ENCODE peak calls at places on chromosome 6, in ten cellular contexts. R, J, Z, L, N, V, Y, K, S and C are unnamed samples.

GRCh38 chr6:139433647-139434419 is 59.4 kb upstream of the CITED2 start:
- DNase-seq in N (no peak), K (no peak), L (no peak), V (peak; percentile 21), J (no peak), R (no peak), S (peak; percentile 25), Z (no peak), Y (no peak), C (peak; percentile 11)

GRCh38 chr6:148776321-148776966 is 29.6 kb downstream of the UST start:
- DNase-seq in L (no peak), V (peak; percentile 61), Z (no peak), R (no peak), K (no peak), J (no peak), N (no peak), S (no peak), Y (no peak), C (no peak)

GRCh38 chr6:34151321-34152041 is 5.6 kb upstream of the GRM4 start:
- DNase-seq in J (peak; percentile 51), K (peak; percentile 45), Z (no peak), N (no peak), L (no peak), R (peak; percentile 27), V (no peak), S (no peak), Y (no peak), C (no peak)

GRCh38 chr6:45483501-45483900 is 105.8 kb upstream of the SUPT3H start:
- DNase-seq in V (no peak), J (no peak), Z (no peak), K (no peak), N (no peak), L (no peak), S (no peak), R (no peak), Y (no peak), C (no peak)

GRCh38 chr6:155130161-155130853 is 133.5 kb upstream of the CLDN20 start:
- DNase-seq in N (no peak), V (no peak), Z (no peak), L (no peak), R (no peak), S (no peak), K (no peak), J (no peak), Y (no peak), C (no peak)

GRCh38 chr6:134379086-134379485 is 61.2 kb upstream of the SGK1 start:
- DNase-seq in Y (peak; percentile 76), V (no peak), R (peak; percentile 63), J (no peak), S (no peak), N (no peak), L (peak; percentile 85), K (no peak), Z (peak; percentile 73), C (peak; percentile 84)

GRCh38 chr6:25962368-25963127 is at the start of gene TRIM38:
- DNase-seq in Z (peak; percentile 54), N (peak; percentile 61), Y (peak; percentile 87), R (peak; percentile 78), L (peak; percentile 59), K (no peak), S (peak; percentile 70), V (peak; percentile 95), J (peak; percentile 54), C (peak; percentile 89)

GRCh38 chr6:1987640-1988039 is 257.8 kb downstream of the GMDS start:
- DNase-seq in S (peak; percentile 14), J (no peak), Z (no peak), R (no peak), Y (no peak), K (no peak), V (peak; percentile 74), L (no peak), N (no peak), C (no peak)

GRCh38 chr6:107991939-107992560 is 34.0 kb upstream of the SEC63 start:
- DNase-seq in Z (no peak), J (no peak), L (peak; percentile 67), K (no peak), Y (no peak), S (no peak), V (no peak), N (no peak), R (no peak), C (no peak)

GRCh38 chr6:149221774-149222070 is 95.8 kb upstream of the TAB2 start:
- DNase-seq in N (no peak), V (no peak), L (no peak), Y (no peak), R (no peak), K (no peak), Z (no peak), J (no peak), S (no peak), C (no peak)

GRCh38 chr6:154791561-154792317 is 58.5 kb downstream of the SCAF8 start:
- DNase-seq in K (no peak), S (no peak), N (no peak), V (peak; percentile 49), L (no peak), R (no peak), J (no peak), Z (no peak), Y (no peak), C (no peak)

GRCh38 chr6:27753668-27754407 is 158.4 kb downstream of the OR2B2 start:
- DNase-seq in L (peak; percentile 48), V (peak; percentile 82), Y (peak; percentile 26), S (peak; percentile 65), K (peak; percentile 87), Z (peak; percentile 90), J (no peak), N (peak; percentile 86), R (peak; percentile 53), C (peak; percentile 79)

GRCh38 chr6:118787746-118788419 is 106.1 kb upstream of the ASF1A start:
- DNase-seq in K (no peak), V (no peak), L (no peak), R (no peak), N (no peak), Y (no peak), S (no peak), J (no peak), Z (no peak), C (no peak)

GRCh38 chr6:75409286-75409685 is 84.3 kb downstream of the FILIP1 start:
- DNase-seq in J (no peak), R (no peak), Y (no peak), N (no peak), V (peak; percentile 22), K (no peak), S (no peak), L (no peak), Z (no peak), C (no peak)

GRCh38 chr6:159100011-159100788 is 55.4 kb upstream of the TAGAP start:
- DNase-seq in Z (no peak), V (peak; percentile 51), R (peak; percentile 16), L (peak; percentile 41), J (no peak), K (no peak), N (no peak), Y (no peak), S (no peak), C (no peak)

GRCh38 chr6:13729891-13730290 is 18.3 kb upstream of the RANBP9 start:
- DNase-seq in J (no peak), N (no peak), S (no peak), Y (no peak), Z (no peak), K (no peak), L (no peak), R (no peak), V (peak; percentile 46), C (no peak)

DNA sequence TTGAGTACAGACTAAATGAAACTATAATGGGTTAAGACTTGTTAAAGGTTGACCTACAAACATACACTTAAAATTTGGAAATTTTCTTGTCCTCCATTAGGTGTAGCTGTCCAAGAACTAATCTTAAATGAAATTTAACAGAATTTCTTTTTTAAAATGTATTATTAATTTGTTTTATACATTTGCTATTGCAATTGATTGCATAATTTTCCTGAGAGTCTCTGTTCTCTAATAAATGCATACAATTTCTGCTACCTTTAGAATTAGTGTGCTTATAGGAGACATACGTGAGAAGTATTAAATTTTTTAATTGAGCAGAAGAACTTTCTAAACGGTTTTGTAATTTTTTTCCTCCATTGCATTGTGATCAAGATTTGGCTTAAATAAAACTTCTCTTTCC is 1.5 kb downstream of the FAM135A start:
- DNase-seq in Z (no peak), K (no peak), R (no peak), L (no peak), Y (no peak), N (no peak), S (no peak), J (no peak), V (peak; percentile 12), C (no peak)
- H3K27me3 ChIP-seq in Z (no peaks in the 10 kb centered on the region), K (no peaks in the 10 kb centered on the region), R (no peaks in the 10 kb centered on the region), L (no peaks in the 10 kb centered on the region), Y (no peaks in the 10 kb centered on the region), N (no peaks in the 10 kb centered on the region), S (no peaks in the 10 kb centered on the region), J (no peaks in the 10 kb centered on the region), V (no peaks in the 10 kb centered on the region), C (no peaks in the 10 kb centered on the region)

GRCh38 chr6:106974999-106975698 is 620 bp upstream of the CD24 start:
- DNase-seq in L (peak; percentile 61), J (peak; percentile 69), V (peak; percentile 54), N (peak; percentile 53), S (no peak), Y (peak; percentile 39), K (peak; percentile 76), Z (no peak), R (peak; percentile 73), C (peak; percentile 71)
- H3K27me3 ChIP-seq in L (no peaks in the 10 kb centered on the region), J (no peaks in the 10 kb centered on the region), V (peaks cover 45% of the 10 kb centered on the region), N (peaks cover 2% of the 10 kb centered on the region), S (peaks cover 2% of the 10 kb centered on the region), Y (no peaks in the 10 kb centered on the region), K (peaks cover 54% of the 10 kb centered on the region), Z (no peaks in the 10 kb centered on the region), R (no peaks in the 10 kb centered on the region), C (peaks cover 57% of the 10 kb centered on the region)

DNA sequence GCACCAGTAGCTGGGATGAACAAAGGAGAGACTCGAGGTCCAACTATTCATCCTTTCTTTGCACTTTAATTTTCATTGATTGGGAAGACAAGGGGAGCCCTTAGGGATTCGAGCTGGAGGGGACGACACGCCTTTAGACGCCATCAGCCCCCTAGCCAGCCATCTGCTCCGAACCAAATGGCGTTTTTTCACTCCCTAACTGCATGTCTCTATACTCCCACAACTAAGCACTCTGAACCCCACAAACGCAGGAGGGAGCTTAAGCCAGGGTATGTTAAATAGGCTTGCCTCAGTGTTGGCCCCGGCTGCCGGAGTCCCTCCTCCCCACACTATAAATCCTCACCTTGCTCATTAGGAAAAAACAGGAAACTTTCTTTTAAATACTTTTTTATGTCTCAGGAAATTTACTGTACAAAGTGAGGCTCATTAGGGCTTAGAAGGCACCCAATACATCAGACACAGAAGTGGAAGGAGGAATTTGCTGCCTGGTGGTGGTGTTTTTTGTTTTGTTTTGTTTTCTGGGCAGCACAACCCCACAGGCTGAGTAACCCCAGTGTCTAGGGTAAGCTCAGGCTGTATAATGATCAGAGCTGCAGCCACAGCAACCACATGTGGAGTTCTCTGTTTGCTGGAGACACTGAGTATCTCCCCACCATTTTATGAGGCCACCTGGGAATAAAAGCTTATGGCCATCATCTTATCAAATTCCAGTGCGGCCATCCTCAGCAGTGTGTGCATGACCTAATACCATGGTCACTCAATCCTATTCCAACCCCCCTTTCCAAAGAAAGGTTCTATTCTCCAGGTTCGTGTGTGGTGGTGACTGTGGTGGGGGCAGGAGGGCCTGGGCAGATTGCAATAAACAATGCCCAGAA is 3.2 kb upstream of the DLL1 start:
- DNase-seq in L (no peak), Y (no peak), S (no peak), Z (no peak), V (no peak), K (peak; percentile 36), J (no peak), R (no peak), N (no peak), C (no peak)
- H3K27me3 ChIP-seq in L (peaks cover 86% of the 10 kb centered on the region), Y (no peaks in the 10 kb centered on the region), S (peaks cover 67% of the 10 kb centered on the region), Z (peaks cover 4% of the 10 kb centered on the region), V (peaks cover 38% of the 10 kb centered on the region), K (peaks cover 81% of the 10 kb centered on the region), J (peaks cover 30% of the 10 kb centered on the region), R (peaks cover 24% of the 10 kb centered on the region), N (no peaks in the 10 kb centered on the region), C (peaks cover 92% of the 10 kb centered on the region)

GRCh38 chr6:5082487-5083306 is 2.4 kb upstream of the PPP1R3G start:
- DNase-seq in J (no peak), N (peak; percentile 57), Z (peak; percentile 10), R (peak; percentile 32), S (peak; percentile 76), Y (no peak), L (peak; percentile 96), K (peak; percentile 29), V (peak; percentile 89), C (no peak)
- H3K27me3 ChIP-seq in J (no peaks in the 10 kb centered on the region), N (no peaks in the 10 kb centered on the region), Z (no peaks in the 10 kb centered on the region), R (no peaks in the 10 kb centered on the region), S (peaks cover 9% of the 10 kb centered on the region), Y (no peaks in the 10 kb centered on the region), L (peaks cover 29% of the 10 kb centered on the region), K (no peaks in the 10 kb centered on the region), V (no peaks in the 10 kb centered on the region), C (peaks cover 5% of the 10 kb centered on the region)